ENCODE peak calls at places on chromosomes 7 and 10, in nine cellular contexts. V, A, P, G, W, J, C, N and I are unnamed samples.

GRCh38 chr10:124830445-124830844 is 28.8 kb downstream of the ABRAXAS2 start:
- DNase-seq in V (no peak), A (no peak), P (no peak), G (no peak), W (no peak), J (no peak), C (no peak), N (no peak), I (no peak)

GRCh38 chr10:117609095-117609821 is 66.7 kb downstream of the EMX2 start:
- DNase-seq in V (peak), A (no peak), P (no peak), G (peak), W (no peak), J (peak), C (no peak), N (peak), I (no peak)

GRCh38 chr7:107046511-107047259 is 2.2 kb downstream of the PRKAR2B start:
- DNase-seq in V (no peak), A (no peak), P (no peak), G (no peak), W (no peak), J (no peak), C (no peak), N (no peak), I (no peak)

GRCh38 chr10:32039745-32040144 is 16.5 kb downstream of the KIF5B start:
- DNase-seq in V (no peak), A (no peak), P (no peak), G (no peak), W (no peak), J (no peak), C (no peak), N (no peak), I (no peak)

GRCh38 chr7:22931011-22931410 is 82.9 kb downstream of the HYCC1 start:
- DNase-seq in V (no peak), A (no peak), P (no peak), G (no peak), W (no peak), J (no peak), C (no peak), N (no peak), I (no peak)

GRCh38 chr10:43778571-43778970 is 129.9 kb upstream of the ZNF32 start:
- DNase-seq in V (no peak), A (no peak), P (no peak), G (no peak), W (no peak), J (no peak), C (no peak), N (no peak), I (no peak)

GRCh38 chr7:92964156-92964555 is 127.8 kb upstream of the CDK6 start:
- DNase-seq in V (no peak), A (no peak), P (no peak), G (no peak), W (no peak), J (no peak), C (no peak), N (no peak), I (no peak)

GRCh38 chr10:101831169-101831811 is 12.3 kb downstream of the KCNIP2 start:
- DNase-seq in V (no peak), A (no peak), P (no peak), G (no peak), W (no peak), J (no peak), C (no peak), N (no peak), I (no peak)

GRCh38 chr7:136033413-136034031 is 56.4 kb upstream of the MTPN start:
- DNase-seq in V (no peak), A (no peak), P (no peak), G (no peak), W (no peak), J (no peak), C (peak), N (no peak), I (no peak)